ENCODE peak calls at places on chromosomes 12 and 14, in nine cellular contexts. M is uterus, Q is breast epithelium, K is left ventricle myocardium inferior, T is RWPE1, Y is heart left ventricle, V is A549, F is hepatocyte, X is H1. W is an unnamed sample.

GRCh38 chr12:104275689-104276088 is 27.9 kb upstream of the EID3 start:
- DNase-seq in M (no peak), X (no peak), K (no peak), F (no peak), Q (no peak), V (no peak), Y (no peak), T (no peak), W (no peak)

GRCh38 chr12:12047682-12048081 is 23.1 kb upstream of the BCL2L14 start:
- DNase-seq in X (no peak), F (no peak), K (no peak), Q (no peak), V (no peak), Y (no peak), M (no peak), T (no peak), W (no peak)

GRCh38 chr12:14873440-14874185 is 12.0 kb downstream of the MGP start:
- DNase-seq in X (no peak), K (no peak), M (no peak), T (no peak), V (no peak), Q (no peak), F (no peak), Y (no peak), W (no peak)

GRCh38 chr12:52946334-52946733 is 2.6 kb upstream of the KRT18 start:
- DNase-seq in F (no peak), M (no peak), Y (no peak), K (no peak), X (no peak), Q (no peak), V (no peak), T (no peak), W (no peak)

GRCh38 chr14:104797112-104798044 is 1.8 kb upstream of the AKT1 start:
- DNase-seq in V (no peak), K (peak; percentile 57), F (peak; percentile 54), Y (no peak), M (no peak), X (no peak), T (no peak), Q (no peak), W (no peak)

GRCh38 chr12:80709811-80710726 is 2.6 kb downstream of the MYF6 start:
- DNase-seq in Q (no peak), T (no peak), M (no peak), Y (no peak), F (peak; percentile 19), V (no peak), X (no peak), K (no peak), W (no peak)

GRCh38 chr12:10705655-10706054 is 17.5 kb downstream of the YBX3 start:
- DNase-seq in K (no peak), X (no peak), T (no peak), F (no peak), Y (no peak), Q (no peak), V (no peak), M (no peak), W (no peak)

GRCh38 chr12:37543131-37543965 is 773.2 kb upstream of the ALG10B start:
- DNase-seq in F (no peak), X (no peak), K (no peak), V (no peak), Y (no peak), M (no peak), T (no peak), Q (no peak), W (no peak)

GRCh38 chr14:21723431-21724045 is 49.9 kb upstream of the OR4E1 start:
- DNase-seq in V (peak; percentile 3), M (no peak), K (no peak), F (peak; percentile 34), X (peak; percentile 47), Y (no peak), T (peak; percentile 3), Q (no peak), W (no peak)

GRCh38 chr12:92439397-92439779 is 263.4 kb upstream of the PLEKHG7 start:
- DNase-seq in T (peak; percentile 73), Y (no peak), X (no peak), F (no peak), M (peak; percentile 77), K (no peak), Q (peak; percentile 46), V (peak; percentile 46), W (no peak)

GRCh38 chr12:12726543-12727093 is 9.4 kb downstream of the CDKN1B start:
- DNase-seq in T (no peak), Q (no peak), K (no peak), V (peak; percentile 41), Y (no peak), X (no peak), M (no peak), F (no peak), W (no peak)

GRCh38 chr12:3004655-3005565 is 45.7 kb downstream of the TEAD4 start:
- DNase-seq in Y (no peak), K (no peak), Q (no peak), T (peak; percentile 13), V (peak; percentile 55), M (no peak), F (no peak), X (no peak), W (no peak)

GRCh38 chr12:56983386-56983785 is 23.0 kb downstream of the ZBTB39 start:
- DNase-seq in Q (no peak), M (no peak), K (no peak), Y (no peak), F (no peak), T (no peak), V (no peak), X (no peak), W (no peak)

DNA sequence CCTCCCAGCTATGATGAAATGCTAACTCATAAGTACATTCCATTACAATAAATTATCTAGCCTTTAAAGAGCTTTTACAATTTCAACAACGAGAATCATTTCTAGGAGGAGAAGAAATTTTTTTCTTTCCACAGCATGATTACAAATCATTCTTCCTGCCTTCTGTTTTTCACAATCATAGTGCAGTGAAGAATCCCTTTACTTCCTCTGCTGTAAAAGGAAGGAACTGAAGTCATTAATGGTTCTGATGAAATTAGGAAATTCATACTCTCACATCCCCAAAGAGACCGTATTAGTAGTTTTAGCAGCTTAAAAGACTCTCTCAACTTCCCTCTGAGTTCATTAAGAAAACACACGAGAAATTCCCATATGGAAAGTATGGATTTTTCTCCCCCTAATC is 58.7 kb upstream of the KITLG start:
- DNase-seq in Y (no peak), T (no peak), V (no peak), M (no peak), Q (no peak), K (no peak), F (no peak), X (no peak), W (no peak)
- TF ChIP-seq CTCF in Y (no peak), T (no peak), V (no peak), M (no peak), Q (no peak), K (no peak), F (no peak), X (no peak), W (no peak)

DNA sequence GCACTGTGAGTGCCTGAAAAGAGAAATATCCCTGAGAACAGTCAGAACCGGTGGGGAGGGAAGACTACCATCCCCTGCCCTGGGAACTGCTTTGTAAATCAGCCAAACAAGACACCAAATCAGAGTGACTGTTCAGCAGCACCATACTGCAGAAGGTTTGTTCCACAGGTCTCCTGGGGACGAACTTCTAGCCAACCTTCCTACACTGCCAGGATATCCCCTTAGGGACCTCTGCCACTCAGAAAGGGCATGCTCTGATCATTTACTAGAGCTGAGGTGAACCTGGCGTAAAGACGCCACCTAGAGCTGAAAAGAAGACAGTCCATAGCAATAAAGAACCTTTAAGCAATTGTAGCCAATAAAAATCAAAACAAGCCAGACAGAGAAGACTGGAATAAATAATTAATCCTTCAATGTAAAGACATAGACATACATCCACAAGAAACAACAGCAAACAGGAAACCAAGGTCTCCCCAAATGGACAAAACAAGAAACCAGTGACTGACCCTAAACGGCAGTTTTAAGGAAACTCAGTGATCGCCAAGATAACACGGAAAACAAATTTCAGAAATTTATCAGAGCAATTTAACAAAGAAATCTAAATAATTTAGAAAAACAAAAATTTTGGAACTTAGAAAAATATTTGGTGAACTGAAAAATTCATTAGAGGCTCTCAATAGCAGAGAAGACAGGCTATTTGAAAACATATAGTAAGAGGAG is 228.1 kb upstream of the AMIGO2 start:
- DNase-seq in T (peak; percentile 59), K (no peak), Y (peak; percentile 23), Q (peak; percentile 28), F (peak; percentile 64), V (peak; percentile 49), X (peak; percentile 5), M (no peak), W (no peak)
- TF ChIP-seq CTCF in T (peak; percentile 68), K (peak; percentile 66), Y (peak; percentile 54), Q (peak; percentile 51), F (peak; percentile 61), V (peak; percentile 77), X (peak; percentile 72), M (peak; percentile 17), W (no peak)

GRCh38 chr14:102751088-102751487 is 26.2 kb upstream of the TRAF3 start:
- DNase-seq in Q (no peak), Y (no peak), K (no peak), F (no peak), V (no peak), X (no peak), M (no peak), T (no peak), W (no peak)

GRCh38 chr14:102746568-102747438 is 30.4 kb upstream of the TRAF3 start:
- DNase-seq in M (no peak), Q (no peak), V (no peak), X (no peak), K (no peak), T (no peak), F (no peak), Y (no peak), W (no peak)

GRCh38 chr14:102749833-102750775 is 27.1 kb upstream of the TRAF3 start:
- DNase-seq in Y (no peak), T (no peak), V (no peak), K (no peak), M (no peak), Q (no peak), X (no peak), F (no peak), W (no peak)

GRCh38 chr14:102749393-102749792 is 27.9 kb upstream of the TRAF3 start:
- DNase-seq in V (no peak), T (no peak), M (no peak), K (no peak), Q (no peak), X (no peak), Y (no peak), F (no peak), W (no peak)

GRCh38 chr14:102748806-102749205 is 28.4 kb upstream of the TRAF3 start:
- DNase-seq in T (no peak), F (no peak), M (no peak), Y (no peak), X (no peak), K (no peak), Q (no peak), V (no peak), W (no peak)
- TF ChIP-seq CTCF in T (no peak), F (no peak), M (no peak), Y (no peak), X (no peak), K (no peak), Q (no peak), V (no peak), W (no peak)

DNA sequence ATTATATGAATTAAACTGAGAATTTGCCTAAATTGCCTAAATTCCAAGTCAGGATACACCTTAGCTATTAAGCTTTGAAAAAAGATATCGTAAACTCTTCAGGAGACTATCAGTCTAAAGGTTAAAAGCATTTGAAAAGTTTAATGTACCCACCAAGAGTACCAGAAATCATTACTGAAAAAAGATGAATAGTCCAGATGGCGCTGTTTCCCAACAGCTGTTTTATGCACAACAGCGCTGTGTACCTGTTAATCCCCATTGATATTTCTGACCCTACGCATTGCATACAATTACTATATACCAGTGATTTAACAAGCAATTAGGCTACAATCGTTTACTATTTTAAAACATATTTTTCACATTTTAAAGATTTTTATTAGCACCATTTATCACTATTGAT is 185.0 kb downstream of the PLCZ1 start:
- DNase-seq in F (no peak), Y (no peak), K (no peak), M (no peak), Q (no peak), X (no peak), V (no peak), T (no peak), W (no peak)
- TF ChIP-seq CTCF in F (no peak), Y (peak; percentile 28), K (peak; percentile 31), M (no peak), Q (no peak), X (no peak), V (peak; percentile 12), T (no peak), W (no peak)